ENCODE peak calls at places on chromosomes 3 and 15, in five cellular contexts. A, S, F, M and Z are unnamed samples.

GRCh38 chr3:147299656-147300055 is 106.7 kb downstream of the ZIC4 start:
- DNase-seq in A (peak; percentile 26), S (no peak), F (no peak), M (peak; percentile 70), Z (no peak)

GRCh38 chr15:100696452-100696851 is 94.1 kb downstream of the ASB7 start:
- DNase-seq in A (no peak), S (no peak), F (no peak), M (no peak), Z (no peak)

GRCh38 chr3:187669675-187670504 is at the start of gene SST:
- DNase-seq in A (peak; percentile 45), S (no peak), F (no peak), M (peak; percentile 70), Z (peak; percentile 53)

GRCh38 chr3:57009367-57009766 is 51.1 kb upstream of the SPATA12 start:
- DNase-seq in A (no peak), S (no peak), F (no peak), M (no peak), Z (no peak)

GRCh38 chr3:156682963-156683362 is 8.6 kb downstream of the TIPARP start:
- DNase-seq in A (no peak), S (no peak), F (no peak), M (no peak), Z (no peak)

GRCh38 chr3:136428167-136428566 is 178.0 kb downstream of the PCCB start:
- DNase-seq in A (no peak), S (no peak), F (no peak), M (no peak), Z (no peak)

GRCh38 chr3:138256022-138256421 is 68.9 kb downstream of the ARMC8 start:
- DNase-seq in A (no peak), S (no peak), F (no peak), M (no peak), Z (no peak)

GRCh38 chr3:46921871-46922271 is 44.4 kb downstream of the PTH1R start:
- DNase-seq in A (no peak), S (peak; percentile 7), F (no peak), M (no peak), Z (no peak)

GRCh38 chr15:65423150-65423976 is 616 bp upstream of the IGDCC4 start:
- DNase-seq in A (no peak), S (no peak), F (no peak), M (no peak), Z (no peak)

GRCh38 chr3:155603302-155603701 is 141.6 kb downstream of the PLCH1 start:
- DNase-seq in A (no peak), S (no peak), F (no peak), M (no peak), Z (no peak)

GRCh38 chr3:9749333-9749662 is 454 bp upstream of the OGG1 start:
- DNase-seq in A (no peak), S (no peak), F (no peak), M (no peak), Z (no peak)

GRCh38 chr15:25171111-25171811 is 216.5 kb downstream of the SNRPN start:
- DNase-seq in A (no peak), S (peak; percentile 17), F (no peak), M (no peak), Z (peak; percentile 86)

GRCh38 chr3:118932822-118933558 is 101.7 kb downstream of the IGSF11 start:
- DNase-seq in A (no peak), S (no peak), F (no peak), M (peak; percentile 10), Z (no peak)

GRCh38 chr3:905217-905616 is 187.6 kb upstream of the CNTN6 start:
- DNase-seq in A (no peak), S (no peak), F (no peak), M (no peak), Z (no peak)

GRCh38 chr3:157073810-157074209 is 86.1 kb downstream of the CCNL1 start:
- DNase-seq in A (peak; percentile 20), S (no peak), F (no peak), M (peak; percentile 93), Z (peak; percentile 62)

GRCh38 chr3:127729556-127730056 is 56.9 kb downstream of the ABTB1 start:
- DNase-seq in A (no peak), S (no peak), F (no peak), M (no peak), Z (no peak)

GRCh38 chr15:49423021-49423420 is at the start of gene FGF7:
- DNase-seq in A (no peak), S (no peak), F (no peak), M (peak; percentile 88), Z (no peak)

GRCh38 chr3:94004301-94004910 is 24.0 kb downstream of the STX19 start:
- DNase-seq in A (peak; percentile 73), S (no peak), F (peak; percentile 36), M (peak; percentile 83), Z (no peak)

GRCh38 chr3:23748398-23749110 is 57.2 kb upstream of the UBE2E1 start:
- DNase-seq in A (no peak), S (peak; percentile 54), F (no peak), M (peak; percentile 64), Z (no peak)

GRCh38 chr15:31973197-31973596 is 57.1 kb upstream of the CHRNA7 start:
- DNase-seq in A (no peak), S (no peak), F (no peak), M (no peak), Z (no peak)

GRCh38 chr3:190252080-190252479 is 70.2 kb downstream of the CLDN1 start:
- DNase-seq in A (no peak), S (no peak), F (no peak), M (peak; percentile 85), Z (no peak)

GRCh38 chr15:50627351-50628055 is 59.1 kb downstream of the TRPM7 start:
- DNase-seq in A (no peak), S (no peak), F (no peak), M (peak; percentile 57), Z (no peak)

GRCh38 chr3:82080261-82080660 is 318.8 kb upstream of the GBE1 start:
- DNase-seq in A (peak; percentile 61), S (no peak), F (no peak), M (peak; percentile 38), Z (no peak)

GRCh38 chr15:87591521-87591920 is 665.0 kb downstream of the NTRK3 start:
- DNase-seq in A (no peak), S (no peak), F (no peak), M (no peak), Z (no peak)

GRCh38 chr15:88504445-88504844 is 36.9 kb downstream of the MRPS11 start:
- DNase-seq in A (no peak), S (no peak), F (no peak), M (no peak), Z (no peak)

GRCh38 chr3:64143399-64144130 is 81.7 kb downstream of the PRICKLE2 start:
- DNase-seq in A (peak; percentile 84), S (no peak), F (no peak), M (peak; percentile 75), Z (no peak)

GRCh38 chr3:4271834-4272233 is 31.3 kb upstream of the SETMAR start:
- DNase-seq in A (peak; percentile 35), S (no peak), F (no peak), M (peak; percentile 60), Z (no peak)

GRCh38 chr15:85419200-85419599 is 38.8 kb downstream of the AKAP13 start:
- DNase-seq in A (no peak), S (no peak), F (no peak), M (peak; percentile 72), Z (no peak)

GRCh38 chr3:177525987-177526712 is 328.9 kb upstream of the TBL1XR1 start:
- DNase-seq in A (no peak), S (no peak), F (no peak), M (peak; percentile 43), Z (no peak)

GRCh38 chr3:94416768-94417167 is 353.9 kb downstream of the NSUN3 start:
- DNase-seq in A (no peak), S (no peak), F (no peak), M (no peak), Z (no peak)

GRCh38 chr15:90375071-90375470 is 13.0 kb upstream of the IQGAP1 start:
- DNase-seq in A (no peak), S (no peak), F (no peak), M (no peak), Z (no peak)

GRCh38 chr3:147924755-147925154 is 515.6 kb downstream of the ZIC1 start:
- DNase-seq in A (no peak), S (peak; percentile 43), F (no peak), M (no peak), Z (no peak)

DNA sequence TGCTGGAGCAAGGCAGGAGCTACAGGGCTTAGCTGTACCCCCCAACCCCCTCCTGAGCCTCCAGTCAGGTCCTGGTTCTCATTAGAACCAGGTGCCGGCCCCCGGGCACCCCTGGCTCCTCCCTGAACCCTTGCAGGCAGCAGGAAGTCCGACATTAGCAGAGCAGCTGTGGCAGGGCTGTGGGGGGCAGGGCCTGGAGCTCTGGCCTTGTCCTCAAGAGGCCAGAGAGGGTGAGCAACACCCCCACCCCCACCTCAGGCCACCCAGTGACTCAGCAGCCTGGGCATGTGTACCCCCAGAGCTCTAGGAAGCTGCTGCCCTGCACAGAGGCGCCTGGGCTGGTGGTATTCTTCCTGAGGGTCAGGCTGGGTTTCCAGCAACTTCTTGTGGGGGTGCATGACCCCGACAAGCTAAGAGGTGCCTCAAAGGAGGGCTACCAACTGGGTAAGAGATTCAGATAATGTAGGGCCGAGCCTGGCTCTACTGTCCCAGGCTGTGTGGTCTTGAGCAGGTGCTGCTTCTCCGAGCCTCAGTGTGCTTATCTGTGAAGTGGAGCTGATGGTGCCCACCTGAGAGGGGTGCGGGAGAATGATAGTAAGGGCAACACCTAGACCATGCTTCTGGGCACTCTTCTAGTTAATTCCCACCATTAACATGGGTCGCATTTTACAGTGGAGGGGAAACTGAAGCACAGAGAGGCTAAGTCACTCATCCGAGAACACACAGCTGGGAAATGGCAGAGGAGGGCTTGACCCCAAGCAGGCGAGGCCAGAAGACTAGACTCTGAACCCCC is 16.0 kb downstream of the H1-8 start:
- DNase-seq in A (peak; percentile 52), S (no peak), F (no peak), M (peak; percentile 79), Z (no peak)
- H3K4me1 ChIP-seq in A (peaks cover 42% of the 10 kb centered on the region), S (peaks cover 81% of the 10 kb centered on the region), F (peaks cover 21% of the 10 kb centered on the region), M (peaks cover 36% of the 10 kb centered on the region), Z (peaks cover 77% of the 10 kb centered on the region)

GRCh38 chr15:80058851-80059785 is at the start of gene ZFAND6:
- DNase-seq in A (peak; percentile 93), S (peak; percentile 92), F (peak; percentile 95), M (peak; percentile 99), Z (peak; percentile 97)
- H3K27ac ChIP-seq in A (peak within 1 kb of the TSS; percentile 87), S (peak within 1 kb of the TSS; percentile 84), F (peak within 1 kb of the TSS; percentile 83), M (peak within 1 kb of the TSS; percentile 89), Z (peak within 1 kb of the TSS; percentile 98)

DNA sequence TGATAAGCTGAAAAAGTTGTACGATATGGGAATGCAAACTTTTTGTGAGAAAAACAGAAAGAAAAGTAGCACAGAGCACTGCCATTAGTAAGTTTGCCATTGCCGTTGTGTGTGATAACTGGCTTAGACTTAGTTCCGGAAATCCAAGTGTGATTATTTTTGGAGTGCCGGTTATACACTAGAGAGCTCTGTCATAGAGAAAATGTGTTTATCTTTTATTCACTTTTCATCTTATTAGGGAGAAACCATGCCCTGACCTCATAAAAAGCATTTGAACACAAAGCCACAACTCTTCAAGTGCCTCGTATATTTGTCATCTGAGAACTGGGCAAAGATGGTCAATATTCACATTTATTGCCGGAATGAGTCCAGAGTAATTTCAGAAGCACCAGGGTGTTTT is 36.1 kb downstream of the CTDSPL start:
- DNase-seq in A (no peak), S (no peak), F (no peak), M (no peak), Z (no peak)
- H3K4me1 ChIP-seq in A (peaks cover 25% of the 10 kb centered on the region), S (peaks cover 22% of the 10 kb centered on the region), F (no peaks in the 10 kb centered on the region), M (no peaks in the 10 kb centered on the region), Z (peaks cover 60% of the 10 kb centered on the region)

DNA sequence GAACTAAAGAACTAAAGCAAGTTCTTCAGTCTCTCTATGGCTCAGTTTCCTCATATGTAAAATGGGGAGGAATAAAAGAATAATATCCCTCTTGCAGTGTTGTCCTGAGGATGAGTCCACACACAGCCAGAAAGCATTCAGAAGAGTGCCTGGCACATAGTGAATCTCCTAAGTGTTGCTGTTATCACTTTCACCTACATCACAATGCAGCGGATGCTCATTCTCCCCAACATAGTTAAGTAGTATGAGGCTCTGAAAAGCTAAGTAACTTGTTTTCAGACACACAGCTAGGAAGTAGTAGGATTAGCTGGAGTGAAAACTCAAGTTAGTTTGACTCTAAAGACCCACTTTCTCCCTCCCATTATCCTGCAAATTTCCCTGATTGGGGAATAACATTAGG is 9.1 kb upstream of the USP3 start:
- DNase-seq in A (no peak), S (no peak), F (no peak), M (no peak), Z (peak; percentile 37)
- H3K27ac ChIP-seq in A (no peak overlapping the region), S (no peak overlapping the region), F (no peak overlapping the region), M (no peak overlapping the region), Z (no peak overlapping the region)